ENCODE peak calls at places on chromosome 9, in eight cellular contexts. One of them, this sample, is unnamed.

GRCh38 chr9:125932012-125932411 is 184.8 kb downstream of the PBX3 start:
- DNase-seq in NB4: no peak
- DNase-seq in ELR: peak
- DNase-seq in PC-3: peak
- DNase-seq in HEK293T: no peak
- DNase-seq in kidney glomerular epithelial cell: peak
- DNase-seq in GM13976: no peak
- DNase-seq in H54: peak
- DNase-seq in this sample: no peak

GRCh38 chr9:99931155-99931840 is 24.8 kb downstream of the STX17 start:
- DNase-seq in NB4: no peak
- DNase-seq in ELR: no peak
- DNase-seq in PC-3: no peak
- DNase-seq in HEK293T: no peak
- DNase-seq in kidney glomerular epithelial cell: no peak
- DNase-seq in GM13976: no peak
- DNase-seq in H54: no peak
- DNase-seq in this sample: no peak

GRCh38 chr9:76310991-76311390 is 83.2 kb downstream of the RFK start:
- DNase-seq in NB4: no peak
- DNase-seq in ELR: no peak
- DNase-seq in PC-3: no peak
- DNase-seq in HEK293T: no peak
- DNase-seq in kidney glomerular epithelial cell: no peak
- DNase-seq in GM13976: no peak
- DNase-seq in H54: no peak
- DNase-seq in this sample: no peak

GRCh38 chr9:126616521-126616976 is 2.8 kb downstream of the LMX1B start:
- DNase-seq in NB4: no peak
- DNase-seq in ELR: no peak
- DNase-seq in PC-3: no peak
- DNase-seq in HEK293T: no peak
- DNase-seq in kidney glomerular epithelial cell: no peak
- DNase-seq in GM13976: no peak
- DNase-seq in H54: no peak
- DNase-seq in this sample: no peak

GRCh38 chr9:33082135-33082534 is 5.7 kb upstream of the SMU1 start:
- DNase-seq in NB4: no peak
- DNase-seq in ELR: no peak
- DNase-seq in PC-3: no peak
- DNase-seq in HEK293T: no peak
- DNase-seq in kidney glomerular epithelial cell: no peak
- DNase-seq in GM13976: no peak
- DNase-seq in H54: no peak
- DNase-seq in this sample: no peak

GRCh38 chr9:132555528-132555927 is 26.9 kb upstream of the BARHL1 start:
- DNase-seq in NB4: no peak
- DNase-seq in ELR: no peak
- DNase-seq in PC-3: no peak
- DNase-seq in HEK293T: no peak
- DNase-seq in kidney glomerular epithelial cell: no peak
- DNase-seq in GM13976: no peak
- DNase-seq in H54: no peak
- DNase-seq in this sample: no peak

GRCh38 chr9:114181583-114182409 is 26.5 kb downstream of the COL27A1 start:
- DNase-seq in NB4: no peak
- DNase-seq in ELR: no peak
- DNase-seq in PC-3: no peak
- DNase-seq in HEK293T: no peak
- DNase-seq in kidney glomerular epithelial cell: no peak
- DNase-seq in GM13976: no peak
- DNase-seq in H54: no peak
- DNase-seq in this sample: no peak

GRCh38 chr9:130306826-130307666 is 41.5 kb downstream of the HMCN2 start:
- DNase-seq in NB4: no peak
- DNase-seq in ELR: no peak
- DNase-seq in PC-3: no peak
- DNase-seq in HEK293T: no peak
- DNase-seq in kidney glomerular epithelial cell: no peak
- DNase-seq in GM13976: no peak
- DNase-seq in H54: no peak
- DNase-seq in this sample: no peak

GRCh38 chr9:87069690-87070089 is 122.4 kb upstream of the GAS1 start:
- DNase-seq in NB4: no peak
- DNase-seq in ELR: no peak
- DNase-seq in PC-3: no peak
- DNase-seq in HEK293T: no peak
- DNase-seq in kidney glomerular epithelial cell: no peak
- DNase-seq in GM13976: no peak
- DNase-seq in H54: no peak
- DNase-seq in this sample: no peak

GRCh38 chr9:134455951-134456739 is 129.9 kb downstream of the RXRA start:
- DNase-seq in NB4: peak
- DNase-seq in ELR: peak
- DNase-seq in PC-3: peak
- DNase-seq in HEK293T: no peak
- DNase-seq in kidney glomerular epithelial cell: peak
- DNase-seq in GM13976: peak
- DNase-seq in H54: peak
- DNase-seq in this sample: no peak

GRCh38 chr9:122374885-122375420 is 4.1 kb downstream of the PTGS1 start:
- DNase-seq in NB4: no peak
- DNase-seq in ELR: peak
- DNase-seq in PC-3: no peak
- DNase-seq in HEK293T: peak
- DNase-seq in kidney glomerular epithelial cell: peak
- DNase-seq in GM13976: no peak
- DNase-seq in H54: no peak
- DNase-seq in this sample: no peak

GRCh38 chr9:115364991-115365390 is 247.0 kb upstream of the TNC start:
- DNase-seq in NB4: no peak
- DNase-seq in ELR: peak
- DNase-seq in PC-3: no peak
- DNase-seq in HEK293T: no peak
- DNase-seq in kidney glomerular epithelial cell: no peak
- DNase-seq in GM13976: no peak
- DNase-seq in H54: no peak
- DNase-seq in this sample: no peak

GRCh38 chr9:93667006-93667405 is 90.6 kb downstream of the PHF2 start:
- DNase-seq in NB4: no peak
- DNase-seq in ELR: no peak
- DNase-seq in PC-3: no peak
- DNase-seq in HEK293T: no peak
- DNase-seq in kidney glomerular epithelial cell: no peak
- DNase-seq in GM13976: no peak
- DNase-seq in H54: no peak
- DNase-seq in this sample: no peak

GRCh38 chr9:94030318-94031179 is 53.7 kb upstream of the PTPDC1 start:
- DNase-seq in NB4: peak
- DNase-seq in ELR: peak
- DNase-seq in PC-3: peak
- DNase-seq in HEK293T: peak
- DNase-seq in kidney glomerular epithelial cell: peak
- DNase-seq in GM13976: peak
- DNase-seq in H54: peak
- DNase-seq in this sample: peak

GRCh38 chr9:110580850-110581249 is 1.3 kb upstream of the SVEP1 start:
- DNase-seq in NB4: no peak
- DNase-seq in ELR: no peak
- DNase-seq in PC-3: peak
- DNase-seq in HEK293T: no peak
- DNase-seq in kidney glomerular epithelial cell: no peak
- DNase-seq in GM13976: no peak
- DNase-seq in H54: no peak
- DNase-seq in this sample: no peak

GRCh38 chr9:2655411-2655901 is 33.9 kb downstream of the VLDLR start:
- DNase-seq in NB4: peak
- DNase-seq in ELR: peak
- DNase-seq in PC-3: peak
- DNase-seq in HEK293T: no peak
- DNase-seq in kidney glomerular epithelial cell: peak
- DNase-seq in GM13976: peak
- DNase-seq in H54: peak
- DNase-seq in this sample: no peak

GRCh38 chr9:90830977-90831376 is 29.4 kb downstream of the SYK start:
- DNase-seq in NB4: no peak
- DNase-seq in ELR: no peak
- DNase-seq in PC-3: no peak
- DNase-seq in HEK293T: no peak
- DNase-seq in kidney glomerular epithelial cell: no peak
- DNase-seq in GM13976: no peak
- DNase-seq in H54: no peak
- DNase-seq in this sample: peak

GRCh38 chr9:121778252-121779225 is 127.1 kb downstream of the DAB2IP start:
- DNase-seq in NB4: no peak
- DNase-seq in ELR: no peak
- DNase-seq in PC-3: no peak
- DNase-seq in HEK293T: no peak
- DNase-seq in kidney glomerular epithelial cell: no peak
- DNase-seq in GM13976: no peak
- DNase-seq in H54: no peak
- DNase-seq in this sample: no peak

GRCh38 chr9:78618735-78619134 is 321.8 kb downstream of the PSAT1 start:
- DNase-seq in NB4: no peak
- DNase-seq in ELR: no peak
- DNase-seq in PC-3: no peak
- DNase-seq in HEK293T: no peak
- DNase-seq in kidney glomerular epithelial cell: no peak
- DNase-seq in GM13976: no peak
- DNase-seq in H54: no peak
- DNase-seq in this sample: no peak

GRCh38 chr9:5897851-5898250 is 7.2 kb downstream of the MLANA start:
- DNase-seq in NB4: no peak
- DNase-seq in ELR: peak
- DNase-seq in PC-3: no peak
- DNase-seq in HEK293T: no peak
- DNase-seq in kidney glomerular epithelial cell: no peak
- DNase-seq in GM13976: no peak
- DNase-seq in H54: no peak
- DNase-seq in this sample: no peak

GRCh38 chr9:136198605-136199083 is 6.3 kb downstream of the LHX3 start:
- DNase-seq in NB4: no peak
- DNase-seq in ELR: no peak
- DNase-seq in PC-3: no peak
- DNase-seq in HEK293T: no peak
- DNase-seq in kidney glomerular epithelial cell: no peak
- DNase-seq in GM13976: no peak
- DNase-seq in H54: no peak
- DNase-seq in this sample: no peak